ENCODE peak calls at places on chromosomes 11 and 22, in four cellular contexts. E is SK-N-SH, Z is GM12878, B is IMR-90. H is an unnamed sample.

GRCh38 chr11:76206327-76207081 is at the start of gene WNT11:
- DNase-seq in E (peak; percentile 84), Z (no peak), B (no peak), H (peak; percentile 83)

GRCh38 chr22:36220457-36220921 is 18.8 kb downstream of the APOL2 start:
- DNase-seq in E (no peak), Z (no peak), B (peak; percentile 59), H (no peak)

GRCh38 chr11:45580399-45580798 is 85.0 kb downstream of the CHST1 start:
- DNase-seq in E (no peak), Z (no peak), B (peak; percentile 34), H (no peak)

GRCh38 chr11:79418241-79418640 is 22.6 kb downstream of the TENM4 start:
- DNase-seq in E (no peak), Z (no peak), B (no peak), H (no peak)

GRCh38 chr11:122085264-122085663 is 30.8 kb downstream of the BLID start:
- DNase-seq in E (no peak), Z (no peak), B (peak; percentile 95), H (no peak)

GRCh38 chr11:6397156-6397555 is 6.9 kb downstream of the SMPD1 start:
- DNase-seq in E (no peak), Z (no peak), B (no peak), H (no peak)

GRCh38 chr11:76249195-76249741 is 43.0 kb upstream of the WNT11 start:
- DNase-seq in E (no peak), Z (no peak), B (no peak), H (no peak)

GRCh38 chr11:1116104-1116503 is 41.4 kb downstream of the MUC2 start:
- DNase-seq in E (no peak), Z (no peak), B (no peak), H (no peak)

GRCh38 chr11:124769804-124770774 is 8.0 kb upstream of the ESAM start:
- DNase-seq in E (no peak), Z (no peak), B (peak; percentile 35), H (peak; percentile 50)

GRCh38 chr22:17096095-17096494 is 11.3 kb downstream of the IL17RA start:
- DNase-seq in E (no peak), Z (no peak), B (no peak), H (no peak)

GRCh38 chr11:2378527-2379210 is 1.6 kb downstream of the CD81 start:
- DNase-seq in E (peak; percentile 83), Z (no peak), B (peak; percentile 69), H (no peak)

GRCh38 chr11:11580012-11580411 is 41.8 kb downstream of the GALNT18 start:
- DNase-seq in E (no peak), Z (no peak), B (no peak), H (no peak)

GRCh38 chr22:40436460-40437431 is 66.4 kb downstream of the SGSM3 start:
- DNase-seq in E (peak; percentile 39), Z (peak; percentile 88), B (peak; percentile 74), H (peak; percentile 57)

GRCh38 chr11:14544611-14545010 is 24.4 kb upstream of the PSMA1 start:
- DNase-seq in E (no peak), Z (peak; percentile 17), B (peak; percentile 33), H (peak; percentile 32)

GRCh38 chr22:25494774-25495173 is 69.7 kb upstream of the GRK3 start:
- DNase-seq in E (no peak), Z (peak; percentile 72), B (no peak), H (peak; percentile 14)

GRCh38 chr11:35009191-35009940 is 92.9 kb downstream of the PDHX start:
- DNase-seq in E (no peak), Z (no peak), B (peak; percentile 74), H (no peak)

GRCh38 chr11:45035440-45035839 is 84.8 kb upstream of the TP53I11 start:
- DNase-seq in E (no peak), Z (no peak), B (no peak), H (no peak)

GRCh38 chr11:59918987-59919589 is 19.1 kb upstream of the OOSP1 start:
- DNase-seq in E (peak; percentile 29), Z (no peak), B (peak; percentile 7), H (peak; percentile 74)

GRCh38 chr11:10373340-10373739 is 68.5 kb downstream of the ADM start:
- DNase-seq in E (no peak), Z (no peak), B (peak; percentile 52), H (no peak)

GRCh38 chr22:24465566-24465965 is 29.6 kb upstream of the UPB1 start:
- DNase-seq in E (no peak), Z (no peak), B (peak; percentile 94), H (no peak)

GRCh38 chr11:36578458-36578857 is 10.7 kb downstream of the RAG1 start:
- DNase-seq in E (peak; percentile 24), Z (no peak), B (no peak), H (no peak)

GRCh38 chr11:3855808-3856491 is 486 bp downstream of the STIM1 start:
- DNase-seq in E (no peak), Z (no peak), B (no peak), H (no peak)

GRCh38 chr11:31397239-31397834 is 27.7 kb downstream of the DNAJC24 start:
- DNase-seq in E (peak; percentile 25), Z (no peak), B (peak; percentile 22), H (peak; percentile 30)

GRCh38 chr11:2538951-2539735 is 94.3 kb downstream of the KCNQ1 start:
- DNase-seq in E (no peak), Z (no peak), B (no peak), H (no peak)

GRCh38 chr11:3156661-3157311 is 8.3 kb downstream of the OSBPL5 start:
- DNase-seq in E (no peak), Z (no peak), B (no peak), H (no peak)

GRCh38 chr11:46504817-46505613 is 88.8 kb downstream of the AMBRA1 start:
- DNase-seq in E (no peak), Z (no peak), B (peak; percentile 97), H (no peak)

GRCh38 chr22:47091241-47091691 is 328.8 kb downstream of the TBC1D22A start:
- DNase-seq in E (no peak), Z (no peak), B (no peak), H (peak; percentile 72)

GRCh38 chr11:67060111-67060522 is 3.5 kb downstream of the RHOD start:
- DNase-seq in E (no peak), Z (no peak), B (peak; percentile 36), H (no peak)

GRCh38 chr22:23267225-23268043 is 87.1 kb downstream of the BCR start:
- DNase-seq in E (peak; percentile 72), Z (no peak), B (no peak), H (peak; percentile 64)
- H3K9ac ChIP-seq in E (no peak overlapping the region), Z (no peak overlapping the region), B (no peak overlapping the region), H (peak overlapping the region; percentile 53)

GRCh38 chr22:35065796-35066218 is at the start of gene ISX:
- DNase-seq in E (no peak), Z (no peak), B (no peak), H (peak; percentile 13)
- TF ChIP-seq RCOR1 in E (no peak), Z (no peak), B (no peak), H (no peak)

DNA sequence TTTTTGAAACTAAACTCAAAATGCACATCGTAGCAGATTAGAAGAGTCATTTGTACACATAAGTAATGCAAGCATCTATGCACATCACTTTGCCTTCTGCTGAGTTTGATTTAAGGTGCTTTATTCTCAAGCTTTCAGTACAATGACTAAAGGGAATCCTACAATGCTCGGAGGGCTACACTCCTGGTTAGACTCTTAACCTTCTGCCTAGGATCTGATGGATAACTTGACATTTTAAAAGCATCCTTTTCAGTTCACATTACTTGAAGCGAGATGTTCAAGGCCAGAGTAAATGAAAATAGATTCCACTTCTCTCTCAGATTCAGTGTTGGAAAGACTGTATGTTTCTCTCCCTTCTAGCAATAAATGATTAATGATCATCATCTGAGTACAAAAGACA is 259.3 kb upstream of the ANO3 start:
- DNase-seq in E (no peak), Z (no peak), B (no peak), H (no peak)
- H3K9ac ChIP-seq in E (no peak overlapping the region), Z (no peak overlapping the region), B (no peak overlapping the region), H (no peak overlapping the region)

DNA sequence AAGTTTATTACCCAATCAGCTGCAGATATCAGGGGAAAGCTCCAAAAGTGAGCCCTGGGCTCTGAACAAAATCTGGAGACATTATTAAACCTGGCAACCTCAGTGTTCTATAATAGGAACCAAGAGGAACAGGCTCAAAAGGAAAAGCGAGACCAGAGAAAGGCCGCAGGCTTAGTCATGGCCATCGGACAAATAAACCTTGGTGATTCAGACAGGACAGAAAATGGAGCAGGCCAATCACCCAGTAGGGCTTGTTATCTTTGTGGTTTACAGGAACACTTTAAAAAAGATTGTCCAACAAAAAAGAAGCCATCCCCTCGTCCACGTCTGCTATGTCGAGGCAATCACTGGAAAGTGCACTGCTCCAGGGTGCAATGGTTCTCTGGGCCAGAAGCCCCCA is 7.7 kb upstream of the PANX1 start:
- DNase-seq in E (no peak), Z (no peak), B (peak; percentile 91), H (no peak)
- TF ChIP-seq RCOR1 in E (no peak), Z (no peak), B (no peak), H (no peak)

DNA sequence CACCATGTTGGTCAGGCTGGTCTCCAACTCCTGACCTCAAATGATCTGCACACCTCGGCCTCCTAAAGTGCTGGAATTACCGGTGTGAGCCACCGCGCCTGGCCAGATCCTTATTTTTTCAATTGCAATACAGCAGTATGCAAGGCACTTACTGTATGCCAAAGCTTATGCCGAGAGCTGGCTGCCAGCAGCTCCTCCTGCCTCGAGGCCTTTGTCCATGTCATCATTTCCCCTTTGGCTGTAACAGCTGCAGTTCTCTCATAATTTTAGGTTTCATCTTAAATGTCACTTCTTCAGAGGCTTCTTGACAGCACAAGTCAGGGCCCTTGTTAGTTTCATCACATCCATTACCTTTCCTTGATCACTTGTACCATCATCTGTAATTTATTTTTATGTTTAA is 1.5 kb upstream of the SREBF2 start:
- DNase-seq in E (no peak), Z (no peak), B (no peak), H (no peak)
- H3K9ac ChIP-seq in E (no peak overlapping the region), Z (no peak overlapping the region), B (no peak overlapping the region), H (peak overlapping the region; percentile 93)